ENCODE peak calls at places on chromosomes 6 and 20, in eight cellular contexts. I is spleen; H is fibroblast of lung; X is left lung; G is neural progenitor cell; N is CD8-positive, alpha-beta T cell; F is GM12878; K is ovary. Z is an unnamed sample. For H3K9me3 and H3K4me1, the result is how much of the 10 kb centered on the place peaks cover.

GRCh38 chr6:158758941-158759479 is 60.2 kb downstream of the EZR start:
- DNase-seq in I (no peak), H (no peak), X (no peak), G (no peak), N (no peak), F (no peak), K (peak), Z (no peak)

GRCh38 chr20:53581444-53582311 is 12.0 kb downstream of the ZNF217 start:
- DNase-seq in I (peak), H (no peak), X (no peak), G (no peak), N (peak), F (no peak), K (no peak), Z (no peak)

GRCh38 chr20:50073500-50073899 is 39.5 kb downstream of the UBE2V1 start:
- DNase-seq in I (peak), H (no peak), X (peak), G (no peak), N (no peak), F (no peak), K (peak), Z (no peak)

GRCh38 chr6:16420715-16421461 is 182.5 kb downstream of the GMPR start:
- DNase-seq in I (no peak), H (peak), X (no peak), G (no peak), N (peak), F (peak), K (no peak), Z (peak)

GRCh38 chr6:167782698-167783517 is 43.8 kb upstream of the AFDN start:
- DNase-seq in I (peak), H (no peak), X (no peak), G (no peak), N (no peak), F (no peak), K (no peak), Z (no peak)

GRCh38 chr6:150753404-150754184 is 111.9 kb upstream of the MTHFD1L start:
- DNase-seq in I (no peak), H (no peak), X (no peak), G (peak), N (no peak), F (no peak), K (no peak), Z (peak)

GRCh38 chr6:163712981-163713380 is 298.5 kb downstream of the QKI start:
- DNase-seq in I (no peak), H (no peak), X (no peak), G (no peak), N (no peak), F (no peak), K (no peak), Z (no peak)

GRCh38 chr20:50380697-50381040 is 129.5 kb upstream of the PTPN1 start:
- DNase-seq in I (no peak), H (peak), X (no peak), G (no peak), N (no peak), F (no peak), K (peak), Z (no peak)

GRCh38 chr20:56429941-56430340 is 17.9 kb downstream of the CASS4 start:
- DNase-seq in I (no peak), H (no peak), X (no peak), G (no peak), N (no peak), F (no peak), K (no peak), Z (no peak)

GRCh38 chr6:4732691-4733315 is 43.4 kb upstream of the CDYL start:
- DNase-seq in I (no peak), H (peak), X (no peak), G (peak), N (no peak), F (no peak), K (peak), Z (no peak)

GRCh38 chr20:33685328-33686007 is 717 bp downstream of the E2F1 start:
- DNase-seq in I (peak), H (no peak), X (peak), G (peak), N (peak), F (peak), K (no peak), Z (peak)

GRCh38 chr6:30483677-30484279 is 5.5 kb upstream of the HLA-E start:
- DNase-seq in I (no peak), H (peak), X (no peak), G (peak), N (no peak), F (peak), K (no peak), Z (peak)

GRCh38 chr6:158026054-158026900 is 44.6 kb downstream of the SYNJ2 start:
- DNase-seq in I (peak), H (peak), X (peak), G (no peak), N (peak), F (no peak), K (peak), Z (peak)

GRCh38 chr6:4957521-4958231 is 46.2 kb downstream of the RPP40 start:
- DNase-seq in I (no peak), H (no peak), X (no peak), G (peak), N (no peak), F (no peak), K (no peak), Z (no peak)

GRCh38 chr6:36024154-36024760 is at the start of gene SLC26A8:
- DNase-seq in I (peak), H (no peak), X (peak), G (peak), N (no peak), F (no peak), K (peak), Z (no peak)
- H3K4me3 ChIP-seq in I (peak), H (no peak), X (peak), G (peak), N (no peak), F (peak), K (no peak), Z (no peak)

GRCh38 chr6:121800047-121800446 is 364.6 kb downstream of the GJA1 start:
- DNase-seq in I (no peak), H (no peak), X (no peak), G (no peak), N (no peak), F (no peak), K (no peak), Z (no peak)
- H3K9me3 ChIP-seq in I (half or more), H (under half), X (under half), G (under half), N (under half), F (under half), K (under half), Z (under half)

DNA sequence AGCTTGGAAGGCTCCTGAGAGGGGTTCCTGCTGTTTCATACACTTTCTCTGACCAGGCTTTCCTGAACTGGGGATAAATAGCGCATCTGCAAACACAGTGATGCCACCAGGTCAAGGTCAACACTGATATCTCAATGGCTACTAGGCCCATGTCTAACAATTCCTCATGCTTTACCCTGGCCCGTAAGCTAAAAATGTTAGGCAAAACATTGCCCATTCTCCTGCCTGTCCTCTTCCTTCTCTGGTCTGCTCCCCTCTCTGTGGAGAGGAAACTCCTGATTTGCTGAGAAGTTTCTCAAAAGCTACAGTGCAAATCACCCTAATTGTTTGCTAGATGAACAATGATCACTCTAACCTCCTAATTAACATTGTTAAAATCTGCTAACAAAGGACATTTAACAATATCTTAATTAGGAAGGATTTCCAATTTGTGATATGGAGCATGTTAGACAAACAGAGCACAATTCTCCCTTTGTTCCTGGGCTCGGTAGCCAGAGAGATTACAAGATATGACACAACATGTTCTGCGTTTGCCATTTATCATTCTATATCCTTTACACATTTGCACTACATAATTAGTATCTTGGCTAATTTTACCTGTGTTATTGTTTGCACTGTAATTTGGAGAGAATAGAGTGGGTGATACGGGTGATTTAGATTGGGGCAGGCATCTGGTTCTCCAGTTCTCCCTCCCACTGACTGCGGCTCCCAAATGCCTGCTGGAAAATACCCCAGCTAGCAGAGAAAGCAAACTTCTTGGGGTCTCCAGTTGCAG is 266.8 kb downstream of the CD83 start:
- DNase-seq in I (no peak), H (no peak), X (no peak), G (peak), N (no peak), F (no peak), K (no peak), Z (no peak)
- H3K4me1 ChIP-seq in I (under half), H (under half), X (under half), G (half or more), N (under half), F (under half), K (under half), Z (under half)

DNA sequence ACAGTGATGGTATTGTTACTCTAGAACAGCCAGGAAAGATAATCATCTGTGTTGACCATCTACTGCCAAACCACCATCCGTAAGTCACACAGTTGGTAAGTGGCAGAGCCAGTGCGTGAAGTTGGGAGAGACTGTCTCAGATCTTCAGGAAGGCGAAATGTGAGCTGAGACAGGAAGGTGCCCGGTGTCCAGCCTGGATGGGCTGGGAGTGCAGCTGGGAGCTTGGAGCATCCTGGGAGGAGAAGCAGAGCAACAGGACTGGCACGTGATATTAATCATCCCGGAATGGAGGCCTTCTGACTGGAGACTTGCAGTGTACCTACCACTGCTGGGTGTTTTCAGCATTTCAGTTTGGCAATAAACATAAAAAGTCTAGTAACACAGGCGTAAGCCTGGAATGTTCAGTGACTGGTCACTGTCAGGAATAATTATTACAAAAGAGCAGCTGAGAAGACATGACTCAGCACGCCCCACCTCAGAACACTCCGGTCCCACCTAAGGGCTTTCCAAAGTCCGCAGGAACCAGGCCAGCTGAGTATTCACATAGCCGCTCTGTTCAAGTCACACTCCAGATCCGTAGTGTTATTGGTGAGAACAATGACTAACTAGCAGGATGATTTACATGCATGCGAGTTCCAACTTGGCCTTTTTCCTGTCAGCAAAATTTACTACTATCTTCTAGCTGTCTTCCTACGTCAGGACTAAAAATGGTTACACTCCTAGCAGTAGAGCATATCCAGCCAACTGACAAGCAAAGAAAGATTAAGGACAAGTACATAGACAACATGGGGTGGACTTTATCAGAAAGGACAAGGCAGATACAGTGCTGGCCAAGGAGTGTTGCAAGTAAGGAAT is 45.1 kb upstream of the PNRC1 start:
- DNase-seq in I (no peak), H (peak), X (no peak), G (no peak), N (no peak), F (no peak), K (peak), Z (no peak)
- H3K4me3 ChIP-seq in I (no peak), H (peak), X (no peak), G (no peak), N (no peak), F (no peak), K (no peak), Z (no peak)

GRCh38 chr6:33104893-33105292 is 29.1 kb downstream of the HLA-DPB1 start:
- DNase-seq in I (no peak), H (no peak), X (no peak), G (no peak), N (no peak), F (no peak), K (no peak), Z (no peak)
- H3K9me3 ChIP-seq in I (under half), H (under half), X (under half), G (under half), N (under half), F (under half), K (under half), Z (under half)

GRCh38 chr6:13471184-13471583 is 16.2 kb downstream of the GFOD1 start:
- DNase-seq in I (no peak), H (no peak), X (no peak), G (no peak), N (no peak), F (no peak), K (no peak), Z (no peak)

GRCh38 chr6:13470240-13471140 is 16.9 kb downstream of the GFOD1 start:
- DNase-seq in I (no peak), H (no peak), X (no peak), G (no peak), N (no peak), F (no peak), K (no peak), Z (peak)

GRCh38 chr6:13468839-13469238 is 18.6 kb downstream of the GFOD1 start:
- DNase-seq in I (no peak), H (no peak), X (no peak), G (no peak), N (no peak), F (no peak), K (no peak), Z (no peak)

GRCh38 chr6:13472099-13472498 is 15.3 kb downstream of the GFOD1 start:
- DNase-seq in I (no peak), H (peak), X (no peak), G (no peak), N (no peak), F (no peak), K (no peak), Z (no peak)

GRCh38 chr6:13469688-13470087 is 17.7 kb downstream of the GFOD1 start:
- DNase-seq in I (no peak), H (no peak), X (no peak), G (no peak), N (no peak), F (no peak), K (no peak), Z (no peak)
- H3K4me1 ChIP-seq in I (under half), H (under half), X (under half), G (under half), N (under half), F (half or more), K (under half), Z (under half)

Z was measured in HAP-1.